ENCODE peak calls at places on chromosome 1, in five cellular contexts. O is stomach, I is suprapubic skin, T is spleen, S is tibial nerve. M is an unnamed sample.
A peak's percentile ranks its signal among the peaks of the same experiment; 100 is the strongest.

GRCh38 chr1:89286549-89287181 is 14.0 kb upstream of the GBP5 start:
- DNase-seq in O (no peak), I (no peak), T (no peak), S (no peak), M (no peak)

GRCh38 chr1:48875736-48876135 is 99.0 kb upstream of the BEND5 start:
- DNase-seq in O (no peak), I (no peak), T (no peak), S (no peak), M (no peak)

GRCh38 chr1:159172599-159173291 is 1.3 kb downstream of the CADM3 start:
- DNase-seq in O (no peak), I (no peak), T (no peak), S (no peak), M (no peak)

GRCh38 chr1:198903203-198903602 is 264.4 kb downstream of the PTPRC start:
- DNase-seq in O (no peak), I (no peak), T (no peak), S (no peak), M (no peak)

GRCh38 chr1:177343445-177343844 is 172.7 kb downstream of the BRINP2 start:
- DNase-seq in O (no peak), I (no peak), T (no peak), S (no peak), M (no peak)

GRCh38 chr1:119220980-119221379 is 80.5 kb upstream of the WARS2 start:
- DNase-seq in O (no peak), I (no peak), T (no peak), S (no peak), M (no peak)

GRCh38 chr1:91863498-91863897 is 22.5 kb downstream of the TGFBR3 start:
- DNase-seq in O (no peak), I (no peak), T (no peak), S (no peak), M (no peak)

GRCh38 chr1:3918966-3919611 is 19.0 kb upstream of the C1orf174 start:
- DNase-seq in O (no peak), I (peak; percentile 43), T (peak; percentile 54), S (no peak), M (no peak)

GRCh38 chr1:162541619-162542141 is 19.8 kb upstream of the UAP1 start:
- DNase-seq in O (no peak), I (no peak), T (no peak), S (peak; percentile 56), M (no peak)

GRCh38 chr1:22141948-22142314 is 966 bp downstream of the WNT4 start:
- DNase-seq in O (no peak), I (no peak), T (no peak), S (no peak), M (no peak)

GRCh38 chr1:22141493-22141892 is 1.4 kb downstream of the WNT4 start:
- DNase-seq in O (no peak), I (no peak), T (no peak), S (no peak), M (no peak)

GRCh38 chr1:22143586-22144033 is 713 bp upstream of the WNT4 start:
- DNase-seq in O (peak; percentile 28), I (no peak), T (no peak), S (no peak), M (no peak)

GRCh38 chr1:22142315-22143064 is 407 bp downstream of the WNT4 start:
- DNase-seq in O (peak; percentile 48), I (no peak), T (no peak), S (no peak), M (no peak)

DNA sequence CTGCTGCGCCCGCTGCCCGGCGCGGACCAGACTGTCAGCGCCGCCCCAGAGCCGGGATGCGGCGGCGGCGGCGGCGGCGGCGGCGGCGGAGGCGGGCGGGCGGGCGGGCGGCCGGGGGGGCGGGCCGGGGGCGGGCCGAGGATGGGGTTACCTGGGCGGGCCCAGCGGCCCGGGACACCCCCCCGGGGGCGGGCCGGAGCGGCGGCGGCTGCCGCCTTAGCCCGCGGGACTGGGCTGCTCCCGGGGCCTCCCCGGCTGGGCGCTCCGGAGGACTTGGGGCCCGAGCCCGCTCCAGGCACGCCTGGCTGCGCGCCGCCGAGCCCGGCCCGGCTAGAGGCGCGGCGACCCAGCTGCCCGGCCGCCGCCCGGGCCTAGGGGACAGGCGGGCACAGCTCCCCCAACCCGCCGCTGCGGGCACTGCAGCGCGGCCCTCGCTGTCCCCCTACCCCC is at the start of gene WNT4:
- DNase-seq in O (peak; percentile 61), I (no peak), T (no peak), S (no peak), M (no peak)
- TF ChIP-seq CTCF in O (no peak), I (peak; percentile 31), T (peak; percentile 45), S (peak; percentile 36), M (no peak)

GRCh38 chr1:45746922-45747321 is 3.5 kb downstream of the IPP start:
- DNase-seq in O (no peak), I (no peak), T (no peak), S (no peak), M (no peak)
- TF ChIP-seq POLR2A in O (no peak), I (no peak), T (no peak), S (no peak), M (no peak)

DNA sequence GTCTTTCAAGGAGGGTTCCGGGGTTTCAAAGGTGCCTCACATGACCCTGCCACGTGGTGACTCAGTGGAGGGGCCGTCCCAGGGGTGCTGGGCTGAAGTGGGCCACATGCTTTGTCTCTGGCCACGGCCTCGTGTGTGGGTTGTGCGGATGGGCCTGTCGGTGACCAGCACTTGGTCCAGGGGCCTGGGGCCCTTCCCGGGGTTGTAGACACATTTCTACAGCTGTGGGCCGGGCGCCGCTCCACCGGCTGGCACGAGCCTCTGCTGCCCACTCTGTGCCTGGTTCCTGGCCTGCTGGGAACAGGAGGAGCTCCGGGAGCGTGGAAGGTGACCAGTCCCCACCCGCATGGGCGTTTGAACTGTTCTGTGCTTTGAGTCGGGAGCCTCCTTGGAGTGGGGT is 75.4 kb upstream of the TTC34 start:
- DNase-seq in O (no peak), I (no peak), T (no peak), S (no peak), M (no peak)
- H3K27ac ChIP-seq in O (no peak overlapping the region), I (no peak overlapping the region), T (no peak overlapping the region), S (no peak overlapping the region), M (no peak overlapping the region)

GRCh38 chr1:27891196-27891889 is 19.0 kb downstream of the THEMIS2 start:
- DNase-seq in O (no peak), I (no peak), T (peak; percentile 81), S (peak; percentile 57), M (no peak)
- TF ChIP-seq CTCF in O (no peak), I (no peak), T (peak; percentile 33), S (no peak), M (no peak)

GRCh38 chr1:200506471-200506870 is 96.6 kb upstream of the ZNF281 start:
- DNase-seq in O (no peak), I (no peak), T (no peak), S (no peak), M (no peak)

GRCh38 chr1:200510228-200510623 is 100.4 kb upstream of the ZNF281 start:
- DNase-seq in O (peak; percentile 75), I (peak; percentile 37), T (no peak), S (peak; percentile 88), M (no peak)

GRCh38 chr1:200505257-200505656 is 95.4 kb upstream of the ZNF281 start:
- DNase-seq in O (no peak), I (no peak), T (no peak), S (no peak), M (no peak)
- TF ChIP-seq POLR2A in O (no peak), I (no peak), T (no peak), S (no peak), M (no peak)

GRCh38 chr1:156230102-156230501 is 11.9 kb upstream of the BGLAP start:
- DNase-seq in O (no peak), I (no peak), T (no peak), S (no peak), M (no peak)
- H3K27ac ChIP-seq in O (no peak overlapping the region), I (no peak overlapping the region), T (no peak overlapping the region), S (no peak overlapping the region), M (no peak overlapping the region)